ENCODE peak calls at places on chromosomes 5 and 9, in four cellular contexts. One of them, this sample, is unnamed.

GRCh38 chr9:86731511-86731993 is 215.8 kb downstream of the GAS1 start:
- DNase-seq in K562: no peak
- DNase-seq in transverse colon: no peak
- DNase-seq in upper lobe of right lung: no peak
- DNase-seq in this sample: no peak

GRCh38 chr5:84191296-84191695 is 193.4 kb downstream of the EDIL3 start:
- DNase-seq in K562: no peak
- DNase-seq in transverse colon: peak
- DNase-seq in upper lobe of right lung: no peak
- DNase-seq in this sample: no peak

GRCh38 chr5:169063269-169063919 is 237.5 kb downstream of the SLIT3 start:
- DNase-seq in K562: no peak
- DNase-seq in transverse colon: no peak
- DNase-seq in upper lobe of right lung: no peak
- DNase-seq in this sample: no peak

GRCh38 chr5:135478938-135479337 is 26.8 kb upstream of the TIFAB start:
- DNase-seq in K562: no peak
- DNase-seq in transverse colon: no peak
- DNase-seq in upper lobe of right lung: no peak
- DNase-seq in this sample: no peak

GRCh38 chr5:175686396-175686795 is 28.5 kb downstream of the HRH2 start:
- DNase-seq in K562: no peak
- DNase-seq in transverse colon: no peak
- DNase-seq in upper lobe of right lung: peak
- DNase-seq in this sample: no peak

GRCh38 chr5:147635882-147636531 is 126.1 kb upstream of the DPYSL3 start:
- DNase-seq in K562: no peak
- DNase-seq in transverse colon: no peak
- DNase-seq in upper lobe of right lung: no peak
- DNase-seq in this sample: no peak

GRCh38 chr9:98974994-98975712 is 31.4 kb downstream of the COL15A1 start:
- DNase-seq in K562: peak
- DNase-seq in transverse colon: peak
- DNase-seq in upper lobe of right lung: peak
- DNase-seq in this sample: peak

GRCh38 chr9:135819905-135820304 is 87.4 kb downstream of the CAMSAP1 start:
- DNase-seq in K562: no peak
- DNase-seq in transverse colon: no peak
- DNase-seq in upper lobe of right lung: peak
- DNase-seq in this sample: no peak

GRCh38 chr9:112753725-112754124 is 3.2 kb downstream of the SNX30 start:
- DNase-seq in K562: no peak
- DNase-seq in transverse colon: no peak
- DNase-seq in upper lobe of right lung: no peak
- DNase-seq in this sample: no peak

GRCh38 chr9:131624636-131625241 is 79.4 kb downstream of the PRRT1B start:
- DNase-seq in K562: no peak
- DNase-seq in transverse colon: no peak
- DNase-seq in upper lobe of right lung: no peak
- DNase-seq in this sample: no peak

GRCh38 chr5:133406632-133407276 is 205.6 kb downstream of the FSTL4 start:
- DNase-seq in K562: no peak
- DNase-seq in transverse colon: no peak
- DNase-seq in upper lobe of right lung: no peak
- DNase-seq in this sample: no peak

GRCh38 chr5:174328626-174329299 is 283.3 kb downstream of the NSG2 start:
- DNase-seq in K562: no peak
- DNase-seq in transverse colon: no peak
- DNase-seq in upper lobe of right lung: no peak
- DNase-seq in this sample: no peak

GRCh38 chr9:36781532-36781931 is 208.8 kb downstream of the MELK start:
- DNase-seq in K562: no peak
- DNase-seq in transverse colon: no peak
- DNase-seq in upper lobe of right lung: no peak
- DNase-seq in this sample: no peak

GRCh38 chr9:94941211-94941875 is 214.8 kb downstream of the AOPEP start:
- DNase-seq in K562: no peak
- DNase-seq in transverse colon: peak
- DNase-seq in upper lobe of right lung: no peak
- DNase-seq in this sample: no peak

GRCh38 chr5:50727149-50727496 is 60.7 kb downstream of the PARP8 start:
- DNase-seq in K562: no peak
- DNase-seq in transverse colon: no peak
- DNase-seq in upper lobe of right lung: no peak
- DNase-seq in this sample: no peak

GRCh38 chr9:131715906-131716305 is 24.0 kb downstream of the RAPGEF1 start:
- DNase-seq in K562: no peak
- DNase-seq in transverse colon: no peak
- DNase-seq in upper lobe of right lung: no peak
- DNase-seq in this sample: no peak

GRCh38 chr9:103757062-103757461 is 337.0 kb upstream of the SMC2 start:
- DNase-seq in K562: no peak
- DNase-seq in transverse colon: no peak
- DNase-seq in upper lobe of right lung: no peak
- DNase-seq in this sample: no peak

GRCh38 chr9:109295475-109296110 is 25.3 kb downstream of the EPB41L4B start:
- DNase-seq in K562: no peak
- DNase-seq in transverse colon: no peak
- DNase-seq in upper lobe of right lung: no peak
- DNase-seq in this sample: no peak

GRCh38 chr9:37905776-37906175 is 1.8 kb upstream of the SLC25A51 start:
- DNase-seq in K562: no peak
- DNase-seq in transverse colon: no peak
- DNase-seq in upper lobe of right lung: no peak
- DNase-seq in this sample: no peak

GRCh38 chr5:1734908-1735289 is 64.7 kb downstream of the MRPL36 start:
- DNase-seq in K562: no peak
- DNase-seq in transverse colon: no peak
- DNase-seq in upper lobe of right lung: peak
- DNase-seq in this sample: no peak

GRCh38 chr5:154197801-154198461 is 7.4 kb downstream of the GALNT10 start:
- DNase-seq in K562: no peak
- DNase-seq in transverse colon: no peak
- DNase-seq in upper lobe of right lung: peak
- DNase-seq in this sample: no peak

GRCh38 chr5:177256296-177256695 is 47.2 kb downstream of the RAB24 start:
- DNase-seq in K562: no peak
- DNase-seq in transverse colon: no peak
- DNase-seq in upper lobe of right lung: peak
- DNase-seq in this sample: no peak

GRCh38 chr5:112267231-112267630 is 151.8 kb downstream of the EPB41L4A start:
- DNase-seq in K562: no peak
- DNase-seq in transverse colon: no peak
- DNase-seq in upper lobe of right lung: no peak
- DNase-seq in this sample: no peak

GRCh38 chr5:150694638-150695037 is 6.2 kb downstream of the RBM22 start:
- DNase-seq in K562: no peak
- DNase-seq in transverse colon: no peak
- DNase-seq in upper lobe of right lung: no peak
- DNase-seq in this sample: no peak

GRCh38 chr5:74579215-74579614 is 61.3 kb downstream of the ENC1 start:
- DNase-seq in K562: peak
- DNase-seq in transverse colon: peak
- DNase-seq in upper lobe of right lung: no peak
- DNase-seq in this sample: no peak

GRCh38 chr9:127397722-127398647 is 1.0 kb downstream of the SLC2A8 start:
- DNase-seq in K562: peak
- DNase-seq in transverse colon: peak
- DNase-seq in upper lobe of right lung: peak
- DNase-seq in this sample: peak
- TF ChIP-seq CTCF in K562: peak
- TF ChIP-seq CTCF in transverse colon: peak
- TF ChIP-seq CTCF in upper lobe of right lung: peak
- TF ChIP-seq CTCF in this sample: no peak

DNA sequence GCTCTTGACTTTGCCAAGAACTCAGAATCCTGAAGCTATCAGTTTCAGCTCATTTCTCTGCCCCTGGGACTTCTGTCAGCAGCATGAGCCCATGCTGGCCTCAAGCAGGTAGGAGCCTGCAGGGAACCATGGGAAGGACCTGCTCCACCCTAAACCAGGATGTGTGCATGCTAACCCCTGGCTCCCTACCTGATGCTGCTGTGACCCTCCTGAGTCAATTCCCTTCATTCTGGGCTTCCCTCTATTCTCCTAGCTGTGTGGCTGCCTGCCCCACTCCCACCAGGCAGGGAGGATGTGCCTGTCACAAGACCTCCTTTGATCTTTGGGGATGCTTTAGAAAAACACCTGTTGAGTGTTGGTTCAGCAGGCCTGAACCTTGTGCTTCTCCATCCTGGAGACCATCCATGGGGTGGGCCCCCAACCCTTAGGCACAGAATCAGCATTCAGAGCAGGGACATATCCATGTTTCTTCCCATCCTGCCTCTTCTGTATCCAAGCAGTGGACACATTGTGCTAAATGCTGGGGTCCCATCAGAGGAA is 117.1 kb upstream of the CCL21 start:
- DNase-seq in K562: no peak
- DNase-seq in transverse colon: no peak
- DNase-seq in upper lobe of right lung: no peak
- DNase-seq in this sample: no peak
- TF ChIP-seq CTCF in K562: no peak
- TF ChIP-seq CTCF in transverse colon: no peak
- TF ChIP-seq CTCF in upper lobe of right lung: no peak
- TF ChIP-seq CTCF in this sample: no peak

GRCh38 chr5:132265336-132266030 is 8.0 kb downstream of the PDLIM4 start:
- DNase-seq in K562: no peak
- DNase-seq in transverse colon: peak
- DNase-seq in upper lobe of right lung: no peak
- DNase-seq in this sample: peak
- TF ChIP-seq CTCF in K562: no peak
- TF ChIP-seq CTCF in transverse colon: no peak
- TF ChIP-seq CTCF in upper lobe of right lung: no peak
- TF ChIP-seq CTCF in this sample: no peak

DNA sequence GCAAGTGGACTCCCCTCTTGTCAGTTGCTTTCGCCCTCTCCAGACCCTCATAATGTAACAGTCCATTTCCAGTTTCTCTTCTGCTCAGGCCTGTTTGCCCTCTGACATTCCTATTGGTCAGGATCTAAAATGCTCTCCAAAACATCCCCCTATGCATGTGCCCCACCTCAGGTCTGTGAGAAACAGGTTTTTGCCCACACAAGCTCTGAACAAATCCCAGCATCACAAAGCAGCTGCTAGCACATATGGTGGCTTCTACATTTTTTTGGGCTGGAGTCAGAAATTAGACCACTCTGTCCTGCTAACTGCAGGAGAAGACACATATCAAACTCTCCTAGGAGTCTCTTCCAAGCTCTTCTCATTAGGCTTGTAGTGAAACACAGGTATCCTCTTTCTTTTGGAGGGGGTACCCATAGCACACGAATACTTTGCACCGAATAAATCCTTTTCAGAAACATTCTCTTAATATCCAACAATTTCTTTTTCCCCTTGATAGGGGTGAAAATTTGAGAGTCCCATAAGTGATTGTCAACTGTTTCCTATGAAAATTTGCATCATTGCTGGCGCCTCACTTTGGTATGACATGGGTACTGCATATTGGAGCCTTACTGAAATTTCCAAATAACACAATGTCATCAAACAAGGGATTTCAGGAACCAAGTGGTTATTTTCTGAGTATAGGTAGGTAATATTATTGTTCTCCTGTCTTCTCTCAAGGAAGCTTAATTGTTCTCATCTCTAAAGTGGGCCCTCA is 19.3 kb upstream of the HSPA9 start:
- DNase-seq in K562: no peak
- DNase-seq in transverse colon: no peak
- DNase-seq in upper lobe of right lung: no peak
- DNase-seq in this sample: no peak
- TF ChIP-seq CTCF in K562: peak
- TF ChIP-seq CTCF in transverse colon: peak
- TF ChIP-seq CTCF in upper lobe of right lung: peak
- TF ChIP-seq CTCF in this sample: peak

DNA sequence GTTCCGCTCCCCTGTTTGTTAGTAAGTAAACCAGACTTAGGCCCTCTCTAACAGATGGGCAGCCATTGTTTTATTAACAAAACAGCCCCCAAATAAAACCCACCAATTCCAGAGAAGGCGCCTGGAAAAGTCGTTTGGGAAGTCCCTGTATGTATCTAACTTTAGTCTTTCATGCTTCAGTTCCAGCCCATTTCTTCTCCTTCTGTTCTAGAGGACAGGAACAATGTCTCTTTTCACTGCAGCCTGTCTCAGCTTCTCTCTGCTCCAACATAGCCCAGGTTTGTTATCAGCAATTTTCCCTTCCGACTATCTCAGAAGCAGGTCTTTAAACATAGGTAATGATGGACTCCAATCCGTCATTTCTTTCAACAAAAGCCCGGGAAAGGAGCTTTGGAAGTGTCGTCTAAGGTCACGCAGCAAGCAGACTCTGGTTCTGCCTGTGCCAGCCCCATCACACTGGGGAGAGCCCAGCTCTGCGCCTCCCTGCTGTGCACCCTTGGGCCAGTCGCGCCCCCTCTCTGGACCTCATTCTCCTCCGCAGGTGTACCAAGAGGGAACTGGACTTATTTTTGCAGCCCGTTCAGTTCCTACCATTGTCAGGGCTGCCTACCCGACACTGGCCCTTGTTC is 9.6 kb upstream of the AKNA start:
- DNase-seq in K562: no peak
- DNase-seq in transverse colon: no peak
- DNase-seq in upper lobe of right lung: no peak
- DNase-seq in this sample: no peak
- TF ChIP-seq CTCF in K562: no peak
- TF ChIP-seq CTCF in transverse colon: no peak
- TF ChIP-seq CTCF in upper lobe of right lung: no peak
- TF ChIP-seq CTCF in this sample: no peak

This sample was measured in endothelial cell.